ENCODE peak calls at places on chromosome 14, in four cellular contexts. B is stimulated activated CD4-positive, alpha-beta T cell treated with anti-CD3 and anti-CD28 coated beads, Interleukin-12 subunit alpha, Interleukin-12 subunit beta, amount 100 ng/mL, for 48 hours; A is stimulated activated CD8-positive, alpha-beta memory T cell treated with anti-CD3 and anti-CD28 coated beads, Interleukin-7, amount 100 ng/mL, for 1 hour; F is ascending aorta. Y is an unnamed sample.

GRCh38 chr14:95833429-95833828 is 43.2 kb upstream of the TUNAR start:
- DNase-seq in F (no peak), A (no peak), B (no peak), Y (no peak)

GRCh38 chr14:95344536-95344935 is 24.8 kb upstream of the CLMN start:
- DNase-seq in B (no peak), A (no peak), F (peak), Y (no peak)

GRCh38 chr14:61406670-61407069 is 85.3 kb downstream of the PRKCH start:
- DNase-seq in B (no peak), F (no peak), A (no peak), Y (no peak)

GRCh38 chr14:72562300-72562699 is 331.6 kb downstream of the DPF3 start:
- DNase-seq in F (no peak), B (no peak), A (no peak), Y (no peak)

GRCh38 chr14:34794941-34795340 is 80.2 kb downstream of the BAZ1A start:
- DNase-seq in A (no peak), B (no peak), F (no peak), Y (no peak)

GRCh38 chr14:74645735-74646134 is 33.7 kb upstream of the LTBP2 start:
- DNase-seq in F (no peak), A (no peak), B (no peak), Y (no peak)

GRCh38 chr14:60245316-60246177 is 3.5 kb upstream of the PPM1A start:
- DNase-seq in F (no peak), A (no peak), B (no peak), Y (no peak)

GRCh38 chr14:47276931-47277330 is 398.5 kb downstream of the MDGA2 start:
- DNase-seq in F (no peak), B (no peak), A (no peak), Y (no peak)

GRCh38 chr14:69268763-69269162 is 8.8 kb downstream of the GALNT16 start:
- DNase-seq in A (no peak), B (no peak), F (no peak), Y (no peak)

GRCh38 chr14:95252219-95252618 is 67.5 kb downstream of the CLMN start:
- DNase-seq in F (no peak), B (no peak), A (no peak), Y (no peak)

GRCh38 chr14:80269338-80269935 is 58.1 kb upstream of the DIO2 start:
- DNase-seq in F (no peak), A (no peak), B (no peak), Y (no peak)

GRCh38 chr14:104678346-104678745 is 11.1 kb upstream of the INF2 start:
- DNase-seq in B (no peak), A (no peak), F (no peak), Y (no peak)

GRCh38 chr14:104373055-104373854 is 206.3 kb upstream of the C14orf180 start:
- DNase-seq in B (no peak), F (no peak), A (no peak), Y (no peak)

GRCh38 chr14:91369628-91370445 is 47.8 kb downstream of the CCDC88C start:
- DNase-seq in A (no peak), F (no peak), B (no peak), Y (no peak)

GRCh38 chr14:29805415-29806123 is 122.1 kb downstream of the PRKD1 start:
- DNase-seq in F (peak), B (no peak), A (no peak), Y (no peak)

GRCh38 chr14:35878272-35879140 is 52.4 kb downstream of the BRMS1L start:
- DNase-seq in B (no peak), A (no peak), F (no peak), Y (no peak)

GRCh38 chr14:92659765-92660561 is 88.5 kb downstream of the LGMN start:
- DNase-seq in A (no peak), B (no peak), F (peak), Y (no peak)

GRCh38 chr14:29030121-29030520 is 263.5 kb downstream of the FOXG1 start:
- DNase-seq in F (no peak), A (no peak), B (no peak), Y (no peak)

GRCh38 chr14:39492267-39492666 is 60.0 kb upstream of the FBXO33 start:
- DNase-seq in A (no peak), F (no peak), B (no peak), Y (no peak)

GRCh38 chr14:69772082-69773017 is 5.4 kb downstream of the SRSF5 start:
- DNase-seq in A (no peak), F (no peak), B (no peak), Y (no peak)

GRCh38 chr14:23351681-23352505 is 794 bp downstream of the SLC22A17 start:
- DNase-seq in B (no peak), A (no peak), F (peak), Y (no peak)

GRCh38 chr14:103081951-103082350 is 2.1 kb upstream of the LBHD2 start:
- DNase-seq in A (no peak), F (no peak), B (no peak), Y (no peak)

GRCh38 chr14:34713681-34714319 is 593 bp downstream of the CFL2 start:
- DNase-seq in A (no peak), B (peak), F (peak), Y (no peak)

GRCh38 chr14:69370061-69370460 is 28.0 kb downstream of the ERH start:
- DNase-seq in B (no peak), F (no peak), A (no peak), Y (no peak)

GRCh38 chr14:69464379-69464778 is 20.1 kb upstream of the PLEKHD1 start:
- DNase-seq in A (no peak), B (no peak), F (no peak), Y (no peak)

GRCh38 chr14:56844603-56845002 is 34.3 kb upstream of the OTX2 start:
- DNase-seq in B (no peak), F (no peak), A (no peak), Y (no peak)

GRCh38 chr14:75132374-75133086 is 5.7 kb upstream of the NEK9 start:
- DNase-seq in F (no peak), A (no peak), B (peak), Y (peak)

GRCh38 chr14:101377069-101377468 is 184.2 kb upstream of the DIO3 start:
- DNase-seq in F (no peak), B (no peak), A (no peak), Y (no peak)